ENCODE peak calls at places on chromosomes 2 and 18, in eight cellular contexts. F, I, C, D, W, L, T and O are unnamed samples.

GRCh38 chr18:32349728-32350395 is 120.8 kb downstream of the GAREM1 start:
- DNase-seq in F (peak; percentile 85), I (no peak), C (no peak), D (no peak), W (peak; percentile 80), L (peak; percentile 75), T (no peak), O (no peak)

GRCh38 chr2:203579730-203580129 is 44.6 kb upstream of the RAPH1 start:
- DNase-seq in F (no peak), I (no peak), C (no peak), D (no peak), W (no peak), L (no peak), T (no peak), O (no peak)

GRCh38 chr2:59025157-59025757 is 784.1 kb upstream of the FANCL start:
- DNase-seq in F (peak; percentile 3), I (peak; percentile 52), C (no peak), D (peak; percentile 4), W (peak; percentile 34), L (peak; percentile 11), T (peak; percentile 53), O (peak; percentile 61)

GRCh38 chr2:170812716-170813585 is 3.7 kb upstream of the GAD1 start:
- DNase-seq in F (peak; percentile 89), I (no peak), C (no peak), D (no peak), W (peak; percentile 85), L (peak; percentile 59), T (no peak), O (peak; percentile 35)

GRCh38 chr18:11310476-11311086 is 161.2 kb upstream of the PIEZO2 start:
- DNase-seq in F (no peak), I (peak; percentile 51), C (no peak), D (peak; percentile 24), W (peak; percentile 52), L (peak; percentile 46), T (peak; percentile 51), O (peak; percentile 66)

GRCh38 chr18:73316513-73316912 is 448.7 kb upstream of the NETO1 start:
- DNase-seq in F (no peak), I (no peak), C (no peak), D (no peak), W (no peak), L (no peak), T (no peak), O (no peak)

GRCh38 chr2:237059155-237059875 is 26.4 kb upstream of the COPS8 start:
- DNase-seq in F (no peak), I (peak; percentile 8), C (no peak), D (no peak), W (no peak), L (no peak), T (no peak), O (no peak)

GRCh38 chr2:127526940-127527804 is 883 bp upstream of the IWS1 start:
- DNase-seq in F (no peak), I (no peak), C (no peak), D (peak; percentile 9), W (no peak), L (no peak), T (no peak), O (no peak)

GRCh38 chr2:54878182-54878581 is 154.7 kb downstream of the EML6 start:
- DNase-seq in F (no peak), I (no peak), C (no peak), D (no peak), W (no peak), L (no peak), T (no peak), O (no peak)

GRCh38 chr2:185880396-185880795 is 141.8 kb downstream of the FSIP2 start:
- DNase-seq in F (no peak), I (no peak), C (no peak), D (no peak), W (no peak), L (no peak), T (no peak), O (no peak)

GRCh38 chr2:23359631-23360567 is 25.1 kb upstream of the KLHL29 start:
- DNase-seq in F (no peak), I (no peak), C (no peak), D (no peak), W (peak; percentile 13), L (no peak), T (no peak), O (no peak)

GRCh38 chr2:232974431-232974830 is 38.6 kb downstream of the NGEF start:
- DNase-seq in F (no peak), I (no peak), C (no peak), D (no peak), W (no peak), L (no peak), T (no peak), O (no peak)

GRCh38 chr2:26735096-26735495 is 29.0 kb upstream of the SLC35F6 start:
- DNase-seq in F (peak; percentile 68), I (no peak), C (no peak), D (no peak), W (peak; percentile 86), L (peak; percentile 81), T (no peak), O (no peak)

GRCh38 chr18:45588284-45588683 is 27.0 kb upstream of the SLC14A2 start:
- DNase-seq in F (no peak), I (no peak), C (no peak), D (no peak), W (no peak), L (peak; percentile 79), T (no peak), O (no peak)

GRCh38 chr2:146978891-146979555 is 865.8 kb upstream of the ACVR2A start:
- DNase-seq in F (no peak), I (no peak), C (no peak), D (no peak), W (no peak), L (no peak), T (no peak), O (no peak)